ENCODE peak calls at places on chromosomes 5 and 9, in nine cellular contexts. C, D, Y, M, A, S, T, E and X are unnamed samples. For H3K4me1, the result is how much of the 10 kb centered on the place peaks cover.

GRCh38 chr5:163760498-163760897 is 255.1 kb downstream of the MAT2B start:
- DNase-seq in D (no peak), Y (no peak), S (no peak), C (no peak), M (peak), T (no peak), A (no peak), E (no peak), X (no peak)

GRCh38 chr9:93264338-93265125 is 80.6 kb downstream of the WNK2 start:
- DNase-seq in S (no peak), D (no peak), C (no peak), M (no peak), Y (no peak), T (peak), E (peak), A (no peak), X (peak)

GRCh38 chr5:141850183-141850768 is 27.9 kb downstream of the PCDH1 start:
- DNase-seq in E (peak), S (no peak), T (no peak), Y (no peak), C (no peak), A (peak), D (peak), M (no peak), X (peak)

GRCh38 chr5:152306386-152306785 is 98.7 kb downstream of the NMUR2 start:
- DNase-seq in Y (no peak), S (no peak), T (no peak), E (no peak), A (no peak), C (no peak), M (no peak), D (no peak), X (no peak)

GRCh38 chr9:137492464-137493162 is 33.5 kb upstream of the NSMF start:
- DNase-seq in Y (peak), T (peak), E (peak), A (no peak), S (peak), D (no peak), C (no peak), M (no peak), X (no peak)

GRCh38 chr5:150544606-150545219 is 36.8 kb downstream of the NDST1 start:
- DNase-seq in S (peak), A (no peak), D (peak), T (peak), Y (peak), E (peak), M (no peak), C (peak), X (peak)

GRCh38 chr9:32550046-32550608 is 2.0 kb upstream of the SMIM27 start:
- DNase-seq in C (no peak), A (no peak), Y (no peak), T (no peak), S (no peak), M (peak), D (no peak), E (peak), X (no peak)

GRCh38 chr9:2307480-2307879 is 292.3 kb downstream of the SMARCA2 start:
- DNase-seq in E (no peak), C (no peak), A (no peak), D (no peak), M (no peak), S (no peak), T (no peak), Y (no peak), X (no peak)

GRCh38 chr5:1553642-1554409 is 30.1 kb upstream of the LPCAT1 start:
- DNase-seq in M (no peak), D (no peak), Y (no peak), C (no peak), E (no peak), T (no peak), S (no peak), A (no peak), X (no peak)

GRCh38 chr9:132003904-132004303 is 75.8 kb downstream of the MED27 start:
- DNase-seq in A (no peak), Y (no peak), S (no peak), C (no peak), E (no peak), M (no peak), D (no peak), T (no peak), X (no peak)

GRCh38 chr9:87888501-87888900 is 5.8 kb downstream of the SPATA31E1 start:
- DNase-seq in D (no peak), C (no peak), Y (peak), E (no peak), S (no peak), T (no peak), A (no peak), M (no peak), X (no peak)

GRCh38 chr9:93871286-93871685 is 83.9 kb downstream of the BARX1 start:
- DNase-seq in Y (peak), C (no peak), T (no peak), E (peak), A (no peak), M (no peak), S (no peak), D (no peak), X (no peak)

GRCh38 chr9:100066539-100066938 is 32.3 kb downstream of the ERP44 start:
- DNase-seq in T (no peak), S (no peak), D (no peak), Y (no peak), E (no peak), C (no peak), M (no peak), A (no peak), X (no peak)

GRCh38 chr9:134944351-134944802 is 26.7 kb upstream of the FCN1 start:
- DNase-seq in C (no peak), S (peak), T (no peak), M (no peak), A (no peak), Y (no peak), D (peak), E (no peak), X (no peak)

GRCh38 chr9:4086119-4087088 is 213.5 kb downstream of the GLIS3 start:
- DNase-seq in S (no peak), E (no peak), M (no peak), D (no peak), C (no peak), T (no peak), A (no peak), Y (no peak), X (no peak)

GRCh38 chr5:100791376-100791775 is 111.7 kb downstream of the ST8SIA4 start:
- DNase-seq in D (no peak), M (no peak), A (no peak), T (no peak), S (no peak), C (no peak), Y (no peak), E (no peak), X (no peak)

GRCh38 chr5:106862450-106863193 is 808.1 kb downstream of the EFNA5 start:
- DNase-seq in C (no peak), Y (no peak), A (no peak), D (no peak), S (no peak), T (no peak), E (peak), M (peak), X (no peak)

GRCh38 chr5:137615171-137615775 is 116.1 kb upstream of the SPOCK1 start:
- DNase-seq in E (no peak), S (no peak), M (no peak), D (no peak), A (no peak), T (no peak), Y (no peak), C (no peak), X (no peak)

GRCh38 chr5:135466178-135467050 is 14.3 kb upstream of the TIFAB start:
- DNase-seq in S (peak), E (peak), D (peak), T (peak), C (peak), A (no peak), M (peak), Y (peak), X (peak)
- TF ChIP-seq CTCF in S (peak), E (peak), D (peak), T (peak), C (peak), A (peak), M (peak), Y (peak), X (peak)

DNA sequence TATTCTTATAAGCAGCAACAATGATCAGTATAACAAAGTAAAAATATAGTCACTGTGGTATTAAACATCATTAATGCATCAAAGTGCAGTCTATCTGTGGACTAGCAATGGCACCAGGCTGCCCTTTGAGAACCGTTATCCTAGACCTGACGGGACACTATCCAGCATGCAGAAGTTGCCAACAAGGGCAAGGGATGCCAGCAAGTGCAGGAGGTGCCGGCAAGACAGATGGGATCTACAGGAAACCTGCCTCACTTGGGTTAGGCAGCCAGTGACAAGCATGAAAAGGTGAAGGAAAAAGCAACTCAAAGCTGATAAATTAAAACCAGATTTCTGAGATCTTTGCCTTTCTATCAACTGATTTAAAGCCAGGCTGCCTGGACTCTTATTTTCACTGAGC is 315.2 kb upstream of the PDE4D start:
- DNase-seq in D (no peak), S (no peak), M (no peak), A (no peak), C (no peak), Y (no peak), E (no peak), T (no peak), X (no peak)
- H3K4me1 ChIP-seq in D (under half), S (under half), M (under half), A (under half), C (under half), Y (under half), E (under half), T (under half), X (under half)

GRCh38 chr5:53114988-53115387 is 5.4 kb upstream of the MOCS2 start:
- DNase-seq in D (no peak), T (no peak), Y (no peak), M (no peak), A (no peak), E (no peak), S (no peak), C (no peak), X (no peak)
- TF ChIP-seq CTCF in D (no peak), T (no peak), Y (peak), M (peak), A (no peak), E (peak), S (no peak), C (no peak), X (no peak)

GRCh38 chr5:95858661-95859326 is 36.3 kb upstream of the GLRX start:
- DNase-seq in Y (peak), C (peak), E (peak), T (peak), A (peak), D (peak), S (peak), M (peak), X (peak)
- H3K4me1 ChIP-seq in Y (under half), C (half or more), E (under half), T (under half), A (half or more), D (under half), S (half or more), M (half or more), X (under half)

DNA sequence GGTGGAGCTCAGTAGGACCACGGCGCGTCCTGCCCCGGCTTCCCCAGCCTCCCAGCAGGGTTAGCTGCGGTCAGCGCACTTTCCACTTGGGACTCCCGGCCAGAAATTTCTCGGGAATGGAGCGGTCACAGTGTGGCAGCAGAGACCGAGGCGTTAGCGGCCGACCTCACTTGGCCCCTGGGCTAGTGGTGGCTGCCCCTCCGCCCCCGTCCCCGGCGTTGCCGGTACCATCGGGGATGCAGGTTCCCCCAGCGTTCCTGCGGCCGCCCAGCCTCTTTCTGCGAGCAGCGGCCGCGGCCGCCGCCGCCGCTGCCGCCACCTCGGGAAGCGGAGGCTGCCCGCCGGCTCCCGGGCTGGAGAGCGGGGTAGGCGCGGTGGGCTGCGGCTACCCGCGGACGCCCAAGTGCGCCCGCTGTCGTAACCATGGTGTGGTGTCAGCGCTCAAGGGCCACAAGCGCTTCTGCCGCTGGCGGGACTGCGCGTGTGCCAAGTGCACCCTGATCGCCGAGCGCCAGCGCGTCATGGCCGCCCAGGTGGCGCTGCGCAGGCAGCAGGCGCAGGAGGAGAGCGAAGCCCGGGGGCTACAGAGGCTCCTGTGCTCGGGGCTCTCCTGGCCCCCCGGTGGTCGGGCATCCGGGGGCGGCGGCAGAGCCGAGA is 454 bp downstream of the DMRTA1 start:
- DNase-seq in A (no peak), E (peak), C (peak), T (peak), S (peak), Y (peak), M (peak), D (peak), X (no peak)
- TF ChIP-seq CTCF in A (no peak), E (no peak), C (peak), T (no peak), S (peak), Y (peak), M (no peak), D (no peak), X (no peak)